ENCODE peak calls at places on chromosomes 3 and 15, in ten cellular contexts. G, X, Z, O, Y, B, E, I, V and A are unnamed samples. For H3K27me3, the result is how much of the 10 kb centered on the place peaks cover.

GRCh38 chr15:44729394-44729913 is 6.9 kb upstream of the TRIM69 start:
- DNase-seq in Z (no peak), B (no peak), I (no peak), V (no peak), G (no peak), Y (peak), O (no peak), X (peak), E (no peak), A (peak)

GRCh38 chr3:24623657-24624056 is 129.0 kb upstream of the THRB start:
- DNase-seq in B (no peak), V (no peak), E (no peak), X (no peak), O (no peak), I (no peak), Y (no peak), Z (no peak), G (no peak), A (no peak)

GRCh38 chr3:169453256-169454059 is 210.1 kb downstream of the MECOM start:
- DNase-seq in O (no peak), Y (no peak), Z (no peak), B (no peak), X (no peak), I (no peak), V (no peak), E (no peak), G (no peak), A (no peak)

GRCh38 chr3:133799794-133800585 is 5.6 kb upstream of the SRPRB start:
- DNase-seq in I (no peak), X (no peak), Z (no peak), B (no peak), O (no peak), E (peak), V (no peak), G (no peak), Y (no peak), A (no peak)

GRCh38 chr3:11807651-11808050 is 39.0 kb downstream of the TAMM41 start:
- DNase-seq in X (no peak), O (no peak), Y (no peak), B (no peak), V (no peak), E (no peak), Z (no peak), I (no peak), G (no peak), A (no peak)

GRCh38 chr3:40720863-40721262 is 196.1 kb downstream of the ZNF621 start:
- DNase-seq in E (no peak), X (no peak), Y (no peak), I (no peak), G (no peak), O (no peak), V (no peak), Z (no peak), B (no peak), A (no peak)

GRCh38 chr15:66815322-66815721 is 113.3 kb downstream of the SMAD6 start:
- DNase-seq in O (no peak), B (no peak), X (no peak), Z (no peak), G (no peak), V (no peak), Y (no peak), I (no peak), E (no peak), A (no peak)

GRCh38 chr3:59118928-59119327 is 69.1 kb upstream of the CFAP20DC start:
- DNase-seq in B (no peak), E (no peak), I (no peak), G (no peak), Y (no peak), V (no peak), X (no peak), O (no peak), Z (no peak), A (no peak)

GRCh38 chr15:71844916-71845315 is 34.6 kb downstream of the NR2E3 start:
- DNase-seq in E (no peak), G (no peak), B (no peak), O (no peak), Y (no peak), Z (no peak), X (no peak), I (no peak), V (no peak), A (no peak)

GRCh38 chr3:30470566-30470965 is 135.8 kb upstream of the TGFBR2 start:
- DNase-seq in V (no peak), Z (no peak), X (no peak), Y (no peak), B (no peak), G (no peak), I (no peak), O (no peak), E (no peak), A (no peak)

GRCh38 chr15:40763801-40764765 is at the start of gene GCHFR:
- DNase-seq in O (no peak), Z (peak), B (peak), G (no peak), V (peak), X (peak), Y (peak), I (peak), E (peak), A (peak)

GRCh38 chr3:62604746-62605351 is 231.5 kb upstream of the FEZF2 start:
- DNase-seq in X (no peak), Z (no peak), V (no peak), G (no peak), B (no peak), E (no peak), I (no peak), Y (no peak), O (no peak), A (no peak)

GRCh38 chr15:76160426-76161152 is 100.8 kb downstream of the TMEM266 start:
- DNase-seq in O (no peak), X (no peak), V (no peak), B (no peak), I (no peak), G (no peak), Z (no peak), E (no peak), Y (no peak), A (no peak)

GRCh38 chr3:58009026-58009748 is 965 bp downstream of the FLNB start:
- DNase-seq in E (no peak), I (peak), G (no peak), Z (peak), O (no peak), B (no peak), X (peak), Y (peak), V (peak), A (peak)

GRCh38 chr3:175149675-175150074 is 290.5 kb downstream of the NAALADL2 start:
- DNase-seq in B (peak), E (no peak), Z (no peak), G (peak), Y (peak), O (no peak), V (no peak), I (no peak), X (no peak), A (peak)

GRCh38 chr3:173586176-173586575 is 188.6 kb downstream of the NLGN1 start:
- DNase-seq in O (no peak), V (no peak), Z (no peak), X (no peak), B (no peak), Y (no peak), E (no peak), I (no peak), G (no peak), A (no peak)

GRCh38 chr3:10515884-10516495 is 10.6 kb upstream of the ATP2B2 start:
- DNase-seq in V (no peak), I (peak), G (no peak), E (no peak), O (no peak), Z (peak), Y (no peak), B (no peak), X (peak), A (no peak)

GRCh38 chr3:82033186-82033585 is 271.7 kb upstream of the GBE1 start:
- DNase-seq in X (no peak), E (no peak), Y (no peak), B (no peak), I (no peak), Z (no peak), V (no peak), G (no peak), O (no peak), A (no peak)

GRCh38 chr3:98903705-98904481 is 2.4 kb upstream of the DCBLD2 start:
- DNase-seq in G (no peak), O (no peak), I (no peak), Z (no peak), Y (no peak), B (no peak), V (no peak), X (peak), E (no peak), A (no peak)

GRCh38 chr3:44000586-44000985 is 241.1 kb upstream of the TOPAZ1 start:
- DNase-seq in Y (no peak), O (no peak), Z (no peak), B (no peak), I (no peak), E (no peak), G (no peak), X (no peak), V (no peak), A (no peak)

GRCh38 chr3:148727242-148727641 is 29.5 kb downstream of the AGTR1 start:
- DNase-seq in Z (no peak), Y (peak), I (no peak), B (peak), V (peak), O (no peak), G (no peak), X (peak), E (peak), A (no peak)

GRCh38 chr15:49625460-49626036 is 4.7 kb downstream of the DTWD1 start:
- DNase-seq in Y (no peak), V (no peak), E (no peak), O (no peak), Z (no peak), I (no peak), X (peak), B (no peak), G (no peak), A (no peak)

GRCh38 chr3:149969110-149969944 is 1.4 kb downstream of the PFN2 start:
- DNase-seq in I (peak), G (no peak), B (peak), V (no peak), X (peak), E (no peak), Z (peak), O (no peak), Y (peak), A (no peak)

GRCh38 chr3:149969945-149970715 is 565 bp downstream of the PFN2 start:
- DNase-seq in X (peak), Y (peak), E (no peak), I (peak), G (peak), Z (peak), V (peak), O (no peak), B (peak), A (peak)

GRCh38 chr3:149968216-149968615 is 2.5 kb downstream of the PFN2 start:
- DNase-seq in Z (no peak), Y (no peak), X (peak), B (no peak), G (no peak), I (no peak), E (no peak), O (no peak), V (no peak), A (no peak)

GRCh38 chr3:149971403-149972075 is 844 bp upstream of the PFN2 start:
- DNase-seq in I (peak), V (peak), G (no peak), O (no peak), Y (peak), Z (peak), E (no peak), X (peak), B (peak), A (peak)

GRCh38 chr3:149970716-149971402 is at the start of gene PFN2:
- DNase-seq in O (no peak), G (no peak), B (peak), E (no peak), Z (peak), V (peak), Y (peak), X (no peak), I (no peak), A (peak)
- TF ChIP-seq POLR2AphosphoS5 in O (peak), G (no peak), B (peak), E (no peak), Z (peak), V (peak), Y (peak), X (peak), I (peak), A (peak)

GRCh38 chr3:181712505-181713299 is 977 bp downstream of the SOX2 start:
- DNase-seq in I (no peak), B (no peak), G (no peak), Z (no peak), E (no peak), V (peak), X (no peak), O (no peak), Y (no peak), A (peak)
- H3K27me3 ChIP-seq in I (half or more), B (under half), G (under half), Z (half or more), E (half or more), V (under half), X (under half), O (under half), Y (half or more), A (half or more)

DNA sequence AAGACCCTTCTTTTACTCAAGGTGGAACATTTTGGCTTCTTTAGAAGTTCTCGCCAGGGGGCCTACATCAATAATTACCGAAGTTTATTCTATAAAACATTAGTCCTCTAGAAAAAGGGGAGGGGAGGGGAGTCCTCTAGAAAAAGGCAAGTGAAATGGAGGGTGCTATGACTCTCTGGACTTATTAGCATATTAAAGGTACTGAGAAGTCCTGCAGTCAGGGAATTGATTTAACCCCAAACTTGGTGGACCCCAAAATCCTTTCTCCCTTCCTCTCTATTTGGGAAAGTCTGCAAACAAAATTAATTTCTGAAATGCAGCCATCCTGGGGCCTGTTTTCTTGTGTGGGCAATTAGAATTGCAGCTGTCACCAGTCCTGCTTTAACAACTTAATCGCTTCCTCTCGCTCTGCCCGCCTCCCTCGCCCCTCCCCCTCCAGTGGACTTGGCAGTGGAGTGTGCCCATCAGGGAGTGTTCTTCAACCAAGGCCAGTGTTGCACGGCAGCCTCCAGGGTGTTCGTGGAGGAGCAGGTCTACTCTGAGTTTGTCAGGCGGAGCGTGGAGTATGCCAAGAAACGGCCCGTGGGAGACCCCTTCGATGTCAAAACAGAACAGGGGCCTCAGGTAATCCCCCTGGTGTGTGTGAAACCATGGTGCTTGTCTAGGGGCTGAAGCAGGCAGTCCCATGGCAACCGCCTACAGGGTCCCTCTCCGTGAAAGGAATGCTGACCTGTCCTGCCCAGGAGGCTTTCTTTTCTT is 18.8 kb upstream of the LRRK1 start:
- DNase-seq in B (no peak), X (no peak), I (peak), Y (peak), O (no peak), Z (no peak), V (no peak), E (no peak), G (no peak), A (no peak)
- TF ChIP-seq POLR2AphosphoS5 in B (no peak), X (no peak), I (no peak), Y (no peak), O (no peak), Z (no peak), V (no peak), E (no peak), G (no peak), A (no peak)

GRCh38 chr3:69658514-69658913 is 80.8 kb upstream of the MITF start:
- DNase-seq in G (no peak), Y (no peak), B (no peak), O (no peak), V (no peak), Z (no peak), E (no peak), I (no peak), X (no peak), A (no peak)

GRCh38 chr3:69665026-69665739 is 74.1 kb upstream of the MITF start:
- DNase-seq in O (no peak), E (no peak), V (no peak), Y (no peak), Z (no peak), X (no peak), B (no peak), G (no peak), I (no peak), A (peak)

GRCh38 chr3:69660631-69661030 is 78.6 kb upstream of the MITF start:
- DNase-seq in B (no peak), E (no peak), I (no peak), X (no peak), O (no peak), Z (no peak), V (no peak), Y (no peak), G (no peak), A (no peak)

DNA sequence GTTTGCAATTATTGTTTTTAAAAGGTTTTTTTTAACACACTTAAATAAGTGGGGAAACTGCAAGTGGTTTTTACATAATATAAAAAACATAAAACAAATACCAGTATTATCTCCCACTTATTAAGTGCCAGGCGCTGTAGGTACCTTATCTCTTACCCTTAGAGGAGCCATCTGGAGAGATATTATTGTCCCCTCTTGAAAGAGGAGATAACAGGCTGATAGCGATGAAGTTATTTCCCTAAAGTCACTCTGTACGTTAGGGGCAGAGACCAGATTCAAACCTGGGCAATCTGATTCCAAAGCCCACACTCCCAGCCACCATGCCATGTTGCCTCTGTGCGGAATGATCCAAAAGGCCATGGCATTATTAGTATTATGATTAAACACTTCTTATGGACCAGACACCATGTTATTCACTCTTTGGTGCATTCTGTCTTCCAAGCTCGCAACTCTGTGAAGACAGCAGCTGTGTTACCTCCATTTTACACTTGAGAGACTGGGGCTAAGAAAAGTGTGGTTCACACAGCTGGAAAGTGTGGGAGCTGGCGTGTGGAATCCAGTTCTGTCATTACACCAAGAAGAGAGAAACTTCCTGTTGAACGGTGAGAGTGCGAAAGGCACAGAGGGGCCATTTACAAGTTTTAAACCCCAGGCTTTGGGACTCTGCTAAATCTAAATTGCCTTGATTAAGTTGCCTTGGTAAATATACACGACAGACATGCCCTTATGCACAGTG is 79.9 kb upstream of the MITF start:
- DNase-seq in O (no peak), I (no peak), G (no peak), Z (no peak), X (no peak), V (no peak), E (no peak), Y (no peak), B (no peak), A (no peak)
- H3K27me3 ChIP-seq in O (under half), I (under half), G (under half), Z (under half), X (under half), V (under half), E (under half), Y (under half), B (under half), A (under half)

GRCh38 chr3:32685604-32686185 is 707 bp downstream of the CNOT10 start:
- DNase-seq in G (no peak), Y (no peak), Z (no peak), O (no peak), B (no peak), I (peak), E (no peak), X (no peak), V (no peak), A (no peak)

GRCh38 chr3:32684029-32684799 is 774 bp upstream of the CNOT10 start:
- DNase-seq in Y (no peak), Z (no peak), E (no peak), G (no peak), I (no peak), V (no peak), B (no peak), O (no peak), X (no peak), A (no peak)

GRCh38 chr3:32681811-32682210 is 3.2 kb upstream of the CNOT10 start:
- DNase-seq in I (no peak), Z (no peak), Y (no peak), O (no peak), E (no peak), G (no peak), V (no peak), X (no peak), B (no peak), A (no peak)

GRCh38 chr3:32686713-32687112 is 1.7 kb downstream of the CNOT10 start:
- DNase-seq in V (no peak), I (no peak), G (no peak), E (no peak), B (no peak), X (no peak), Z (no peak), O (no peak), Y (no peak), A (no peak)

GRCh38 chr3:32684800-32685603 is at the start of gene CNOT10:
- DNase-seq in V (peak), I (peak), G (peak), B (peak), X (peak), Z (peak), Y (peak), E (peak), O (peak), A (peak)
- TF ChIP-seq POLR2AphosphoS5 in V (peak), I (peak), G (peak), B (peak), X (peak), Z (peak), Y (peak), E (peak), O (peak), A (peak)

DNA sequence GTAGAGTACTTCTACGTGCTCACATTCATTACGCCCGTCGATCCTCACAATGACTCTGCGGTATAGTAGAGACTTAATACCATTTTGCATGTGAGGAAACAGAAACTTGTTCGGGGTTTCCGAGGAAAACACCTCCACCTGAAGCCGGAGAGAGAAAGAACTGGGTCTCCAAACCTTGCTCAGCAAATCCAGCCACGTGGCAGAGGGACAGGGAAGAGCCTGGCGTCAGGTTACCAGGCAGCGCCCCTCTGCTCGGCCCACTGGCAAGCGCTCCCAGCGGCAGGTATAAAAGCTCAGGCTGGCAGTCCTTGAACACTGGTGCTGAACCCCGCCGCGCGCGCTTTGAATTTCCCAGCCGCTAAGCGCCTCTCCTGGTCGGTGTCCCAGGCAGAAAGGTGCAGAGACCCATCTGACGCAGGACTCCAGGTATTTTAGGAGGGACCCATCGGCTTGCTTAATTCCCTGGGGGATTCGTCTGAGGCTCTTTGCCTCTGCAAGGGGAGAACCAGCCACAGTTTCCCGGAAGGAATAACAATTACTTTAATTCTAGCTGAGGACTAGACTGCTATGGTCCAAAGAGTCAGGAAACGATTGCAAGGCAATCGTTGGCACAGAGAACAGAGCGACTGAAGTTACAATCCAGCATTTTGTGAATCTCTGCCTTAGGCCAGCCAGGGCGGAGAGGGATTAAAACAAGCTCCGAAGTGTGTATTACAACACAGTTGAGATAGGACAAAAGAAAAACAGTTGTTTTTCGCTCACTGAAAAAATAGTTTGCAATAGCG is at the start of gene C2CD4A:
- DNase-seq in Y (peak), O (no peak), Z (peak), B (peak), E (no peak), V (peak), I (no peak), X (peak), G (no peak), A (peak)
- H3K27me3 ChIP-seq in Y (under half), O (under half), Z (under half), B (under half), E (under half), V (under half), I (under half), X (half or more), G (under half), A (under half)

GRCh38 chr15:39586387-39587171 is 5.7 kb downstream of the THBS1 start:
- DNase-seq in Y (peak), O (no peak), E (no peak), B (no peak), V (no peak), I (no peak), Z (no peak), X (no peak), G (no peak), A (no peak)
- TF ChIP-seq POLR2AphosphoS5 in Y (peak), O (no peak), E (no peak), B (no peak), V (peak), I (no peak), Z (no peak), X (no peak), G (no peak), A (peak)

GRCh38 chr15:89445553-89445952 is 50.8 kb downstream of the RHCG start:
- DNase-seq in B (no peak), O (no peak), G (no peak), X (no peak), E (no peak), V (no peak), Z (no peak), I (no peak), Y (no peak), A (no peak)
- H3K27me3 ChIP-seq in B (under half), O (under half), G (under half), X (under half), E (under half), V (under half), Z (under half), I (half or more), Y (under half), A (under half)